ENCODE peak calls at places on chromosomes 13 and 19, in four cellular contexts. One of them, this sample, is unnamed.

GRCh38 chr13:110442946-110443632 is 118.4 kb downstream of the RAB20 start:
- DNase-seq in right lobe of liver: no peak
- DNase-seq in AG09309: no peak
- DNase-seq in body of pancreas: no peak
- DNase-seq in this sample: no peak

GRCh38 chr13:30408319-30409101 is 13.8 kb upstream of the UBE2L5 start:
- DNase-seq in right lobe of liver: peak
- DNase-seq in AG09309: no peak
- DNase-seq in body of pancreas: peak
- DNase-seq in this sample: no peak

GRCh38 chr13:36251528-36251927 is 37.2 kb upstream of the SOHLH2 start:
- DNase-seq in right lobe of liver: no peak
- DNase-seq in AG09309: no peak
- DNase-seq in body of pancreas: no peak
- DNase-seq in this sample: no peak

GRCh38 chr13:110915874-110916670 is 1.2 kb upstream of the ANKRD10 start:
- DNase-seq in right lobe of liver: no peak
- DNase-seq in AG09309: peak
- DNase-seq in body of pancreas: no peak
- DNase-seq in this sample: no peak

GRCh38 chr19:3443840-3444694 is 36.3 kb downstream of the SMIM24 start:
- DNase-seq in right lobe of liver: no peak
- DNase-seq in AG09309: no peak
- DNase-seq in body of pancreas: peak
- DNase-seq in this sample: no peak

GRCh38 chr13:49214917-49215376 is 5.2 kb upstream of the MLNR start:
- DNase-seq in right lobe of liver: peak
- DNase-seq in AG09309: no peak
- DNase-seq in body of pancreas: peak
- DNase-seq in this sample: no peak

GRCh38 chr13:95067303-95067702 is 233.9 kb downstream of the ABCC4 start:
- DNase-seq in right lobe of liver: no peak
- DNase-seq in AG09309: no peak
- DNase-seq in body of pancreas: no peak
- DNase-seq in this sample: no peak

GRCh38 chr13:101283782-101284181 is 132.5 kb downstream of the NALCN start:
- DNase-seq in right lobe of liver: no peak
- DNase-seq in AG09309: no peak
- DNase-seq in body of pancreas: no peak
- DNase-seq in this sample: no peak

GRCh38 chr13:87356314-87356713 is 314.9 kb upstream of the SLITRK5 start:
- DNase-seq in right lobe of liver: no peak
- DNase-seq in AG09309: no peak
- DNase-seq in body of pancreas: no peak
- DNase-seq in this sample: no peak

GRCh38 chr13:55569514-55569913 is 1571.2 kb upstream of the PRR20A start:
- DNase-seq in right lobe of liver: no peak
- DNase-seq in AG09309: no peak
- DNase-seq in body of pancreas: no peak
- DNase-seq in this sample: no peak

GRCh38 chr19:7512400-7512851 is 3.5 kb upstream of the ZNF358 start:
- DNase-seq in right lobe of liver: no peak
- DNase-seq in AG09309: no peak
- DNase-seq in body of pancreas: no peak
- DNase-seq in this sample: no peak

GRCh38 chr13:42215578-42216421 is 56.2 kb upstream of the AKAP11 start:
- DNase-seq in right lobe of liver: no peak
- DNase-seq in AG09309: no peak
- DNase-seq in body of pancreas: no peak
- DNase-seq in this sample: no peak

GRCh38 chr19:35902870-35903475 is 644 bp downstream of the HCST start:
- DNase-seq in right lobe of liver: no peak
- DNase-seq in AG09309: no peak
- DNase-seq in body of pancreas: no peak
- DNase-seq in this sample: no peak

GRCh38 chr19:12578641-12579040 is 27.4 kb upstream of the ZNF564 start:
- DNase-seq in right lobe of liver: no peak
- DNase-seq in AG09309: no peak
- DNase-seq in body of pancreas: no peak
- DNase-seq in this sample: no peak

DNA sequence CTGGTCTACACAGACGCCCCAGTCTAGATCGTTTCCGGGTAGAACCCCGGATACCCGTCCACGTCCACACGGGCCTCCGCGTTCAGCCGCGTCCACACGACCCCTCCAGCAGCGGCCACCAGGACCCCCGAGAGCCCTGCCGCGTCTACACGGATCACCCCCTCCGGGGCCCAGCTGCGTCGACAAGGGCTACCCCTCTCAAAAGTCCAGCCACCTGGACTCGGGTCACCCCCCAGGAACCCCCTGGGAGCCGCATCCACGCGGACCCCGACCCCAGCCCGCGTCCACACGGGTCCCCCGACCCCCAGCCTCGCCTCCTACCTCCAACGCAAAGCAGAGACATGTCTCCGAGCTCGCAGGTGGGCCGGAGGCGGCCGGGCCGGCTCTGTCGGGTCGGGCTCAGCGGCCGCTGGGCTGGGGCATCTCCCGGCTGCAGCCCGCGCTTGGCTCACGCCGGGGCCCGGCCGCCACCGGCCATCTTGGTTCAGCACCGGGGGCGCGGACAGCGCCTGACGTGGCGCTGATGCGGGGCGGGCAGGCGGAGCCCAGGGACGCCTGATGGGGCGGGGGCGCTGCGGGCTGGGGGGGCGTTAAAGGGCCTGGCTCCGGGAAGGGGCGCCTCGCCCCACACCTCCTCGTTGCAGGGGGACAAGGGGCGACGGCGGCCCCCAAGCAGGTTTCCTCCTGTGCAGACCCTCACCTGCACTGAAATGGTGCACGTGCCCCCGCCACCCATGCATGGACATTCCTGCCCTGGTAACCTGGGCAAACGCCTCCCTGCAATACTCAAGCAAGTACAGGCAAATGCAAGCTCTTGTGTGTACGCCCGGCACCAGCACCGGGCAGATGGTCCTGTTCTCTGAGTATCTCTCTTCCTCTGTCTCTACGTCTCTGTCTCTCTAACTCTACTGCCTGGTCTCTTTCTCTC is at the start of gene UNC13A:
- DNase-seq in right lobe of liver: no peak
- DNase-seq in AG09309: no peak
- DNase-seq in body of pancreas: peak
- DNase-seq in this sample: no peak
- TF ChIP-seq CTCF in right lobe of liver: no peak
- TF ChIP-seq CTCF in AG09309: no peak
- TF ChIP-seq CTCF in body of pancreas: no peak
- TF ChIP-seq CTCF in this sample: no peak

GRCh38 chr19:47240561-47240960 is 9.6 kb upstream of the BBC3 start:
- DNase-seq in right lobe of liver: no peak
- DNase-seq in AG09309: no peak
- DNase-seq in body of pancreas: no peak
- DNase-seq in this sample: no peak
- H3K4me3 ChIP-seq in right lobe of liver: no peak
- H3K4me3 ChIP-seq in AG09309: no peak
- H3K4me3 ChIP-seq in body of pancreas: no peak
- H3K4me3 ChIP-seq in this sample: no peak

DNA sequence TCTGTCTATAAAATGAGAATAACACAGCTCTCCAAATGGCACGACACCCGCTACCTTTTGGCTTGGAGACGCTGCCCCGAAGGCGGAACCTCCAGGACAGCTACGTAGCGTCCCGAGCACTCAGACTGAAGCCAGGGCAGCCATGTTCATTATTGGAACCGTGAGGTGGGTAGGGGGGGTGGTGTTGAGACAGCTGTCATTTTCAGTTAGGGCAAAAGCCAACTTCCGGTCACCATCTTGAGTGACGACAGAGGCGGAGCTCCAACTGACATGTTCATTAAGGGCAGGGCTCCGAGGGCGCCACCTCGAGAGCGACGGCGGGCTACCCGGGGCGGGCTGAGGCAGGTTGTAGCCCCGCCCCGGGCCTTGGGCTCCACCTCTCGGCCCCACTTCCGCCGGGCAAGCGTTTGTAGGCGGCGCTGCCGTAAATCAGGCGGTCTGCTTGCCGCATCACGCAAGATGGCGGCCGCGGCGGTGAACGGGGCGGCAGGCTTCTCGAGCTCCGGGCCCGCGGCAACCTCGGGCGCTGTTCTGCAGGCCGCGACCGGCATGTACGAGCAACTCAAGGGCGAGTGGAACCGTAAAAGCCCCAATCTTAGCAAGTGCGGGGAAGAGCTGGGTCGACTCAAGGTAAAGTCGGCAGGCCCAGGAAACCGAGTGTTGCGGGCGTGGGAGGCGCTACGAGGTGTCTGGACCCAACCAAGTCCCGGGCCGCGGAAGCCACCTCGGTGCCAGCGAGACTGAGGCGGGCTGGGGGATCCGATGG is at the start of gene PSMD8:
- DNase-seq in right lobe of liver: peak
- DNase-seq in AG09309: peak
- DNase-seq in body of pancreas: peak
- DNase-seq in this sample: peak
- TF ChIP-seq CTCF in right lobe of liver: peak
- TF ChIP-seq CTCF in AG09309: peak
- TF ChIP-seq CTCF in body of pancreas: peak
- TF ChIP-seq CTCF in this sample: peak

GRCh38 chr13:50592412-50593145 is 250.9 kb downstream of the DLEU7 start:
- DNase-seq in right lobe of liver: no peak
- DNase-seq in AG09309: peak
- DNase-seq in body of pancreas: no peak
- DNase-seq in this sample: peak

GRCh38 chr13:50596103-50596502 is 247.4 kb downstream of the DLEU7 start:
- DNase-seq in right lobe of liver: no peak
- DNase-seq in AG09309: no peak
- DNase-seq in body of pancreas: no peak
- DNase-seq in this sample: no peak

GRCh38 chr13:50593228-50593627 is 250.3 kb downstream of the DLEU7 start:
- DNase-seq in right lobe of liver: no peak
- DNase-seq in AG09309: no peak
- DNase-seq in body of pancreas: no peak
- DNase-seq in this sample: no peak

GRCh38 chr13:50596776-50597203 is 246.7 kb downstream of the DLEU7 start:
- DNase-seq in right lobe of liver: no peak
- DNase-seq in AG09309: no peak
- DNase-seq in body of pancreas: no peak
- DNase-seq in this sample: no peak

DNA sequence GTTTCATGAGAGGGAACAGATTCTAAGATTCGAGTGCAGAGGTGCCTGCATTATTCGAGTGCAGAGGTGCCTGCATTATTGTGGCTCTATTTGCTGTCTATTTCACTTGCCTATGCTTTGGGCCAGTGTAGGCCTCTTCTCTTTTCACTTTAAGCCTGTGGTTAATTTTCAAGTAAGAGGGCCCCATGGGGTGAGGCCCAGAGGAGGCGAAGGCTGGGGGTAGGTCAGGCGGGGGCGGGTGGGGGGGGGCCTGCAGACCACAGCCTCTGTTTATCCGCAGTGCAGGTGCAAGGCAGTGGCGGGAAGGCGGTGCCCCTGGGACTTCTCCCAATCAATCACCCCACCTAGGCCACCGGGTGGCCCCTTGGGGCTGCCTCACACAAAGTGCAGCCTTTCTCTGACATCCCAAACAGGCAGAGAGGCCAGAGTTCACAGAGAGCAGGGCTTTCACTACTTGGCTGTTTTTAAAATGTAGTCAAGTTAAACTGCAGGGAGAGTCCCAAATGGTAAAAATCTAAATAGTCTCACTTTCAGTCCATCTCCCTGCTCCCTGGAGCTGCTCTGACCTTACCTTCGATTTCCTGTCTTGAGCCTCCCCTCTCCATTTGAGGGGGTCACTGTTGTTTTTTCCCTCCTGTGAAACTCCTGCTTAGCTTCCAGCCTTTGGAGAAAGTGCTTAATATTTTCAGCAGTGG is 249.1 kb downstream of the DLEU7 start:
- DNase-seq in right lobe of liver: no peak
- DNase-seq in AG09309: no peak
- DNase-seq in body of pancreas: no peak
- DNase-seq in this sample: no peak
- H3K4me3 ChIP-seq in right lobe of liver: no peak
- H3K4me3 ChIP-seq in AG09309: no peak
- H3K4me3 ChIP-seq in body of pancreas: no peak
- H3K4me3 ChIP-seq in this sample: no peak

GRCh38 chr19:17829855-17830566 is 8.7 kb upstream of the INSL3 start:
- DNase-seq in right lobe of liver: no peak
- DNase-seq in AG09309: no peak
- DNase-seq in body of pancreas: peak
- DNase-seq in this sample: no peak
- TF ChIP-seq CTCF in right lobe of liver: no peak
- TF ChIP-seq CTCF in AG09309: no peak
- TF ChIP-seq CTCF in body of pancreas: no peak
- TF ChIP-seq CTCF in this sample: no peak

GRCh38 chr19:39941615-39942507 is 7.4 kb upstream of the FCGBP start:
- DNase-seq in right lobe of liver: no peak
- DNase-seq in AG09309: no peak
- DNase-seq in body of pancreas: no peak
- DNase-seq in this sample: peak
- H3K4me3 ChIP-seq in right lobe of liver: no peak
- H3K4me3 ChIP-seq in AG09309: no peak
- H3K4me3 ChIP-seq in body of pancreas: no peak
- H3K4me3 ChIP-seq in this sample: no peak

DNA sequence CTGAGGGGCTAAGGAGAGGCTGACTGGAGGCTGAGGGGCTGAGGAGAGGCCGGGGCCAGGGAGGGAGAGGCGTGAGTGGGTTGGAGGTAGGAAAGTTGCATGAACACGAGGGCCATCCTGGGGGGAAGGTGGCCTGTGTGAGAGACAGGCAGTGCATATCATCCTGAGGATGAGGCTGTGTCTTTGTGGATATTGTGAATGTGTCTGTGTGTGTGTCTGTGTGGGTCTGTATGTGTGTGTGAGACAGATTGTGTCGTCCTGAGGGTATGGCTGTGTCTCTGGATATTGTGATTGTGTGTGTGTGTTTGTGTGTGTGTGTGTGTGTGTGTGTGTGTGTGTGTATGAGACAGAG is 422 bp downstream of the ZNF71 start:
- DNase-seq in right lobe of liver: no peak
- DNase-seq in AG09309: no peak
- DNase-seq in body of pancreas: no peak
- DNase-seq in this sample: no peak
- TF ChIP-seq CTCF in right lobe of liver: no peak
- TF ChIP-seq CTCF in AG09309: no peak
- TF ChIP-seq CTCF in body of pancreas: no peak
- TF ChIP-seq CTCF in this sample: no peak

DNA sequence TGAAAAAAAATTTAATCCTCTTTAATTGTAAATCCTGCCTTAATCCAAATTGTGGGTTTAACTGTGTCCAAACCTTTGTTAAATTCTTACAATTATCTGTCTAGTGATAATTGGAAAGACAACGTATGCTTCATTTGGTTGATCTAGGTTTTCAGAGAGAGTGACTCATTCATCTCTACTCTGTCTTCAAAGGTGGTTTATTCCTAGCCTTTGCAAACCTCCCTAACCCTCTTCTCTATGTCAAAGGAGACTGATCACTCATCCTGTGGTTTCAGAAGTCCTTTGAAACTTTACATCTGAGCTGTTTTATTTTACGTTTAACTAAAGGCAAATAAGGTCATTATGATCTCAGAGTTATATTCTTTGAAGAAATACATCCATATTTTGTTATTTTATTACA is 8.8 kb upstream of the OXGR1 start:
- DNase-seq in right lobe of liver: no peak
- DNase-seq in AG09309: no peak
- DNase-seq in body of pancreas: no peak
- DNase-seq in this sample: no peak
- H3K4me3 ChIP-seq in right lobe of liver: no peak
- H3K4me3 ChIP-seq in AG09309: no peak
- H3K4me3 ChIP-seq in body of pancreas: no peak
- H3K4me3 ChIP-seq in this sample: no peak

This sample was measured in AG04449.